ENCODE peak calls at places on chromosomes 7 and 10, in six cellular contexts. O, A, G, E, P and J are unnamed samples.

GRCh38 chr10:5428133-5428532 is 15.8 kb downstream of the NET1 start:
- DNase-seq in O (no peak), A (no peak), G (no peak), E (no peak), P (no peak), J (no peak)

GRCh38 chr10:11304906-11305585 is 287.4 kb downstream of the CELF2 start:
- DNase-seq in O (no peak), A (no peak), G (no peak), E (no peak), P (no peak), J (no peak)

GRCh38 chr7:90424720-90425119 is 21.5 kb downstream of the CLDN12 start:
- DNase-seq in O (no peak), A (no peak), G (no peak), E (no peak), P (no peak), J (no peak)

GRCh38 chr7:91263359-91264082 is 712 bp upstream of the FZD1 start:
- DNase-seq in O (no peak), A (peak; percentile 54), G (no peak), E (no peak), P (peak; percentile 24), J (peak; percentile 59)

GRCh38 chr7:40311307-40311706 is 176.5 kb downstream of the SUGCT start:
- DNase-seq in O (no peak), A (no peak), G (no peak), E (no peak), P (no peak), J (no peak)

GRCh38 chr7:97401398-97401797 is 283.9 kb downstream of the SDHAF3 start:
- DNase-seq in O (no peak), A (no peak), G (no peak), E (no peak), P (no peak), J (no peak)

GRCh38 chr7:43694399-43694748 is 34.9 kb downstream of the COA1 start:
- DNase-seq in O (no peak), A (no peak), G (peak; percentile 67), E (no peak), P (no peak), J (no peak)

GRCh38 chr7:88200793-88201192 is 19.0 kb downstream of the SRI start:
- DNase-seq in O (peak; percentile 44), A (no peak), G (no peak), E (no peak), P (no peak), J (no peak)

GRCh38 chr10:60955957-60956425 is 12.0 kb upstream of the RHOBTB1 start:
- DNase-seq in O (no peak), A (no peak), G (no peak), E (no peak), P (no peak), J (no peak)

GRCh38 chr7:36602975-36603887 is 121.1 kb downstream of the AOAH start:
- DNase-seq in O (no peak), A (no peak), G (no peak), E (peak; percentile 51), P (no peak), J (no peak)

GRCh38 chr10:27513451-27514191 is 9.5 kb downstream of the RAB18 start:
- DNase-seq in O (no peak), A (no peak), G (peak; percentile 22), E (peak; percentile 44), P (no peak), J (no peak)